ENCODE peak calls at places on chromosomes 7 and 10, in eight cellular contexts. E is left ventricle myocardium inferior; N is GM04503; Q is colonic mucosa; A is H54; K is anterior cingulate cortex; W is T-cell; V is stimulated activated CD8-positive, alpha-beta memory T cell treated with anti-CD3 and anti-CD28 coated beads, Interleukin-4, amount 100 ng/mL, for 4 hours. S is an unnamed sample.

GRCh38 chr10:71746344-71747037 is 26.8 kb downstream of the VSIR start:
- DNase-seq in W (no peak), N (no peak), V (no peak), E (peak), Q (peak), K (no peak), A (no peak), S (no peak)

GRCh38 chr7:131244259-131244852 is 83.3 kb upstream of the MKLN1 start:
- DNase-seq in Q (no peak), E (no peak), W (no peak), V (no peak), A (peak), K (no peak), N (peak), S (peak)

GRCh38 chr7:5495581-5496375 is 72.1 kb upstream of the TNRC18 start:
- DNase-seq in E (peak), W (no peak), A (no peak), K (peak), N (no peak), Q (no peak), V (no peak), S (no peak)

GRCh38 chr7:134515569-134516468 is 11.5 kb upstream of the AKR1B10 start:
- DNase-seq in V (no peak), K (no peak), W (no peak), Q (no peak), E (no peak), A (peak), N (peak), S (peak)

GRCh38 chr10:100504101-100504500 is 15.6 kb downstream of the SEC31B start:
- DNase-seq in A (no peak), Q (no peak), V (no peak), W (no peak), N (no peak), K (no peak), E (no peak), S (no peak)

GRCh38 chr10:124544711-124545110 is 83.1 kb downstream of the LHPP start:
- DNase-seq in W (no peak), N (no peak), Q (no peak), K (peak), E (no peak), A (no peak), V (no peak), S (no peak)

GRCh38 chr7:111364413-111364812 is 197.9 kb downstream of the IMMP2L start:
- DNase-seq in A (no peak), K (no peak), Q (no peak), W (no peak), E (no peak), V (no peak), N (no peak), S (no peak)

GRCh38 chr10:124353091-124353815 is 65.5 kb downstream of the OAT start:
- DNase-seq in A (no peak), W (no peak), V (no peak), K (no peak), E (no peak), Q (no peak), N (no peak), S (no peak)

GRCh38 chr10:107576746-107577145 is 412.2 kb upstream of the SORCS1 start:
- DNase-seq in E (no peak), N (no peak), W (no peak), A (no peak), V (no peak), K (no peak), Q (no peak), S (no peak)

GRCh38 chr10:127021771-127022170 is 116.5 kb downstream of the DOCK1 start:
- DNase-seq in A (no peak), N (no peak), E (no peak), Q (no peak), W (no peak), V (no peak), K (no peak), S (no peak)

GRCh38 chr10:12909836-12910185 is 91.7 kb downstream of the CCDC3 start:
- DNase-seq in A (no peak), V (no peak), Q (no peak), E (no peak), W (no peak), N (no peak), K (no peak), S (no peak)